ENCODE peak calls at places on chromosomes 6 and 20, in four cellular contexts. One of them, this sample, is unnamed.

GRCh38 chr6:88953550-88954386 is 9.7 kb downstream of the RNGTT start:
- DNase-seq in A549: no peak
- DNase-seq in HepG2: no peak
- DNase-seq in GM12878: no peak
- DNase-seq in this sample: no peak

GRCh38 chr6:39086294-39086693 is 28.7 kb downstream of the SAYSD1 start:
- DNase-seq in A549: no peak
- DNase-seq in HepG2: no peak
- DNase-seq in GM12878: peak; percentile 26
- DNase-seq in this sample: no peak

GRCh38 chr6:1406306-1407058 is 17.1 kb downstream of the FOXF2 start:
- DNase-seq in A549: no peak
- DNase-seq in HepG2: no peak
- DNase-seq in GM12878: no peak
- DNase-seq in this sample: no peak

GRCh38 chr6:40436685-40437604 is 150.2 kb downstream of the LRFN2 start:
- DNase-seq in A549: no peak
- DNase-seq in HepG2: no peak
- DNase-seq in GM12878: no peak
- DNase-seq in this sample: no peak

GRCh38 chr6:121055572-121056163 is 278.6 kb downstream of the TBC1D32 start:
- DNase-seq in A549: peak; percentile 42
- DNase-seq in HepG2: peak; percentile 54
- DNase-seq in GM12878: peak; percentile 4
- DNase-seq in this sample: peak; percentile 78

GRCh38 chr20:50694379-50695143 is 3.2 kb upstream of the RIPOR3 start:
- DNase-seq in A549: no peak
- DNase-seq in HepG2: peak; percentile 47
- DNase-seq in GM12878: no peak
- DNase-seq in this sample: no peak

GRCh38 chr20:10761786-10762185 is 88.0 kb upstream of the JAG1 start:
- DNase-seq in A549: peak; percentile 57
- DNase-seq in HepG2: peak; percentile 28
- DNase-seq in GM12878: no peak
- DNase-seq in this sample: no peak

GRCh38 chr6:169809386-169809785 is 58.0 kb downstream of the ERMARD start:
- DNase-seq in A549: no peak
- DNase-seq in HepG2: no peak
- DNase-seq in GM12878: no peak
- DNase-seq in this sample: no peak

GRCh38 chr6:147802400-147802799 is 293.9 kb downstream of the SAMD5 start:
- DNase-seq in A549: no peak
- DNase-seq in HepG2: no peak
- DNase-seq in GM12878: no peak
- DNase-seq in this sample: no peak

GRCh38 chr6:110875548-110876169 is 1.1 kb downstream of the AMD1 start:
- DNase-seq in A549: peak; percentile 29
- DNase-seq in HepG2: no peak
- DNase-seq in GM12878: no peak
- DNase-seq in this sample: peak; percentile 58

GRCh38 chr20:14617123-14617522 is 279.7 kb upstream of the FLRT3 start:
- DNase-seq in A549: peak; percentile 66
- DNase-seq in HepG2: no peak
- DNase-seq in GM12878: no peak
- DNase-seq in this sample: no peak

GRCh38 chr20:58065508-58066361 is 162.7 kb downstream of the ANKRD60 start:
- DNase-seq in A549: no peak
- DNase-seq in HepG2: no peak
- DNase-seq in GM12878: no peak
- DNase-seq in this sample: peak; percentile 36

GRCh38 chr6:138371720-138372119 is 6.0 kb upstream of the SMIM28 start:
- DNase-seq in A549: peak; percentile 29
- DNase-seq in HepG2: no peak
- DNase-seq in GM12878: no peak
- DNase-seq in this sample: no peak

GRCh38 chr6:139201378-139201777 is 66.5 kb downstream of the HECA start:
- DNase-seq in A549: no peak
- DNase-seq in HepG2: no peak
- DNase-seq in GM12878: no peak
- DNase-seq in this sample: no peak

GRCh38 chr20:35318502-35319157 is 26.4 kb upstream of the FAM83C start:
- DNase-seq in A549: peak; percentile 87
- DNase-seq in HepG2: peak; percentile 71
- DNase-seq in GM12878: no peak
- DNase-seq in this sample: no peak

GRCh38 chr6:85044336-85044735 is 279.9 kb upstream of the TBX18 start:
- DNase-seq in A549: no peak
- DNase-seq in HepG2: no peak
- DNase-seq in GM12878: no peak
- DNase-seq in this sample: no peak

GRCh38 chr6:2127484-2127911 is 117.9 kb downstream of the GMDS start:
- DNase-seq in A549: no peak
- DNase-seq in HepG2: no peak
- DNase-seq in GM12878: peak; percentile 5
- DNase-seq in this sample: no peak

GRCh38 chr20:1301031-1301529 is 27.9 kb downstream of the SDCBP2 start:
- DNase-seq in A549: peak; percentile 31
- DNase-seq in HepG2: no peak
- DNase-seq in GM12878: no peak
- DNase-seq in this sample: peak; percentile 33

GRCh38 chr6:9507136-9507895 is 907.6 kb downstream of the TFAP2A start:
- DNase-seq in A549: no peak
- DNase-seq in HepG2: no peak
- DNase-seq in GM12878: peak; percentile 19
- DNase-seq in this sample: no peak

GRCh38 chr20:43914697-43915208 is at the start of gene TOX2:
- DNase-seq in A549: peak; percentile 21
- DNase-seq in HepG2: no peak
- DNase-seq in GM12878: no peak
- DNase-seq in this sample: peak; percentile 55
- TF ChIP-seq JUNB in A549: no peak
- TF ChIP-seq JUNB in HepG2: no peak
- TF ChIP-seq JUNB in GM12878: no peak
- TF ChIP-seq JUNB in this sample: no peak

GRCh38 chr6:152277826-152278247 is 359.3 kb downstream of the SYNE1 start:
- DNase-seq in A549: no peak
- DNase-seq in HepG2: peak; percentile 77
- DNase-seq in GM12878: no peak
- DNase-seq in this sample: peak; percentile 4
- TF ChIP-seq JUNB in A549: no peak
- TF ChIP-seq JUNB in HepG2: no peak
- TF ChIP-seq JUNB in GM12878: no peak
- TF ChIP-seq JUNB in this sample: no peak

GRCh38 chr20:40262219-40262618 is 426.8 kb downstream of the MAFB start:
- DNase-seq in A549: no peak
- DNase-seq in HepG2: no peak
- DNase-seq in GM12878: no peak
- DNase-seq in this sample: no peak

GRCh38 chr20:40268321-40269075 is 420.5 kb downstream of the MAFB start:
- DNase-seq in A549: no peak
- DNase-seq in HepG2: no peak
- DNase-seq in GM12878: no peak
- DNase-seq in this sample: peak; percentile 59

DNA sequence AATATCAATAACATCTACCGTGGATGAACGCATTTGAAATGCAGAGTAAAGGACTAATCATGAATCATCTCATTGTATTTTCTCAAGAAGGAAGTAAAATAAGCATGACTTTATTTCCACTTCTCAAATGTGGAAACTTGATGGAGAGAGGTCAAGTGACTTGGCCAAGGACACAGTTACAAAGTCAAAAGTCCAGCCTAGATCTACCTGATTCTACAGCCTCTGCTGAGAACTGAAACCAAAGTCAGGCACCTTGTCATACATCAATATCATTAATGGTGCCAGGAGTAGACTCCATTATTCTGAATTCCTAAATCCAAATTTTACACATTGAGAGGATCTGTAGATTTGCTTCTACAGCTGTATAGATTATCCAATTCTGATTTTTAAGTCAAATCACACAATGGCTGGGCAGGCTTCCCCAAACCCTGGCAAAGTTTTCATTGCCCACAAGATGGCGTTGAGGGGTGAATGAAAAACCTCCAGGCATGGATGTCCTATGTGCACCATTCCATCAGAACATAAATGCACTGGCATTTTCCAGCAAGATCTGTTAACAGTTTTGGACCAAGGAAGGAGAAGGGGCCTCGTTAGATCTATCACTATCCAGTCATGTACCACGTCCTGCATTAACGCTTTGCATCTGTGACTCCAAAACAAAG is 423.0 kb downstream of the MAFB start:
- DNase-seq in A549: peak; percentile 23
- DNase-seq in HepG2: peak; percentile 35
- DNase-seq in GM12878: no peak
- DNase-seq in this sample: peak; percentile 54
- TF ChIP-seq JUNB in A549: no peak
- TF ChIP-seq JUNB in HepG2: no peak
- TF ChIP-seq JUNB in GM12878: no peak
- TF ChIP-seq JUNB in this sample: no peak

DNA sequence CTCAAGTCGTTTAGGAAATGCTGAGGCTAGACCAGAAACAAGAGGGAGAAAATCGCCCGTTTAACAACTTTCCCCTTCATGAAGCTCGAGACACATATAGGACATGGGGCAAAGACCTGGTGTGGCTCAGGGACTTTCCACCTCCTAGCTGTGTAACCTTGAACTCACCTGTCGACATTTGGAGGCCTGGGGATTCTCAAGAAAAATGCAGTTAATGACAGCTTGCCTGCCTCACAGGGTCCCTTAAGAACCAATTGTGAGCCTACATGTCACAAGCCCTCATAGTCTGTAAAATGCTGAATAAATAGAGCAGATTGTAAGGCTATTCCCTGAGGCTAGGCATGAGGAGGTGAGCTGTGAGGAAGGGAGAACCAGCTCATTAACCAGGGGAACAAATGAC is 35.1 kb downstream of the MGME1 start:
- DNase-seq in A549: no peak
- DNase-seq in HepG2: no peak
- DNase-seq in GM12878: peak; percentile 26
- DNase-seq in this sample: no peak
- TF ChIP-seq JUNB in A549: no peak
- TF ChIP-seq JUNB in HepG2: no peak
- TF ChIP-seq JUNB in GM12878: no peak
- TF ChIP-seq JUNB in this sample: no peak

GRCh38 chr6:24719125-24719931 is at the start of gene C6orf62:
- DNase-seq in A549: no peak
- DNase-seq in HepG2: no peak
- DNase-seq in GM12878: peak; percentile 20
- DNase-seq in this sample: peak; percentile 43
- TF ChIP-seq JUNB in A549: no peak
- TF ChIP-seq JUNB in HepG2: no peak
- TF ChIP-seq JUNB in GM12878: no peak
- TF ChIP-seq JUNB in this sample: no peak

DNA sequence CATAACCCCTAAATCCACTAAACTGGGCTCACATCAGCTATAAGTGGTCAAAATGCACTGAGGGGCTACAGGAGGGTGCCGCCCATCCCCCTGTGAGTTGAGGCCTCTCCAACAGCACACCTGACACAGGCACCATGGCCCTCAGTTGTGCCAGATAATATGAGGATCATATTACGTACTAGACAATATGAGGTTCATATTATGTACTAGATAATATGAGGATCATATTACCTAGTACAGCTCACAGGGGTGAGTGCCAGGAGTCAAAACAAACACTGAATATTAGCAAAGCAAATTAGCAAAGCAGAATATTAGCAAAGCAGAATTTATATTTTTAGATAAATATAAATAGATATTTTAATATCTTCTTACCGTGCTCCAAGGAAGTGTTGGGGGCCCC is 35.3 kb downstream of the CD24 start:
- DNase-seq in A549: no peak
- DNase-seq in HepG2: no peak
- DNase-seq in GM12878: no peak
- DNase-seq in this sample: no peak
- TF ChIP-seq JUNB in A549: no peak
- TF ChIP-seq JUNB in HepG2: no peak
- TF ChIP-seq JUNB in GM12878: no peak
- TF ChIP-seq JUNB in this sample: no peak

DNA sequence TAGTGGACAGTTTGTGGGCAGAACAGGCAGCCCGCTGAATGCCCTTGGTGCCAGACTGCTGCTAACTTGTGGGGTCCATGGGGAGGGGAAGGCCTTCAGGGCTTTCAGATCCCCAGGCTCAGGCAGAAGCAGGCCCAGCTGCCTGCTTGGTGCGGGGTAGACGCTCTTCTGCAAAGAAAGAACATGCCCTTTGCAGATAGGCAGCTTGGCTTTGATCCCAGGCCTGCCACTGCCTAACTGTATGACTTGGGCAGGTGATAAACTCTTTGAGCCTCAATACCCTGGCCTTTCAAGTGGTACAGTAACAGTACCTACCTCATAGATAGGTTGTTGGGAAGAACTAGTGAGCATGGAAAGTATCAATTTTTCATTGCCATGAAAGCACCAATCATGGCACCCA is 28.4 kb downstream of the CHMP4B start:
- DNase-seq in A549: no peak
- DNase-seq in HepG2: no peak
- DNase-seq in GM12878: no peak
- DNase-seq in this sample: no peak
- TF ChIP-seq JUNB in A549: no peak
- TF ChIP-seq JUNB in HepG2: no peak
- TF ChIP-seq JUNB in GM12878: no peak
- TF ChIP-seq JUNB in this sample: no peak

This sample was measured in GM23338.